ENCODE peak calls at places on chromosomes 11 and 22, in seven cellular contexts. T is CD4-positive, alpha-beta memory T cell; P is lower leg skin; Q is spleen; B is CD8-positive, alpha-beta T cell; F is right atrium auricular region; Z is HAP-1. A is an unnamed sample.

GRCh38 chr22:28884754-28885375 is 1.5 kb downstream of the ZNRF3 start:
- DNase-seq in T (no peak), P (no peak), Q (peak; percentile 59), B (no peak), F (no peak), Z (peak; percentile 44), A (no peak)

GRCh38 chr11:10908215-10908990 is 50.5 kb upstream of the ZBED5 start:
- DNase-seq in T (no peak), P (no peak), Q (no peak), B (no peak), F (no peak), Z (peak; percentile 72), A (no peak)

GRCh38 chr22:41939981-41940852 is 6.7 kb downstream of the CENPM start:
- DNase-seq in T (peak; percentile 98), P (peak; percentile 62), Q (peak; percentile 95), B (peak; percentile 88), F (peak; percentile 63), Z (peak; percentile 58), A (no peak)

GRCh38 chr22:41664490-41664889 is 24.2 kb downstream of the SNU13 start:
- DNase-seq in T (no peak), P (no peak), Q (no peak), B (no peak), F (no peak), Z (no peak), A (no peak)

GRCh38 chr11:76602431-76602861 is 68.1 kb downstream of the LRRC32 start:
- DNase-seq in T (no peak), P (peak; percentile 35), Q (peak; percentile 85), B (no peak), F (peak; percentile 77), Z (no peak), A (peak; percentile 34)

GRCh38 chr11:131980878-131981668 is 610.7 kb downstream of the NTM start:
- DNase-seq in T (no peak), P (no peak), Q (no peak), B (no peak), F (no peak), Z (no peak), A (no peak)

GRCh38 chr22:46830001-46830715 is 67.7 kb downstream of the TBC1D22A start:
- DNase-seq in T (no peak), P (peak; percentile 53), Q (peak; percentile 72), B (no peak), F (peak; percentile 71), Z (peak; percentile 53), A (no peak)

GRCh38 chr11:99080154-99080553 is 59.4 kb downstream of the CNTN5 start:
- DNase-seq in T (no peak), P (no peak), Q (no peak), B (no peak), F (no peak), Z (no peak), A (no peak)

GRCh38 chr22:38513063-38513462 is 7.0 kb upstream of the DDX17 start:
- DNase-seq in T (peak; percentile 44), P (no peak), Q (peak; percentile 77), B (peak; percentile 49), F (no peak), Z (no peak), A (no peak)

GRCh38 chr22:22933807-22934542 is 46.4 kb downstream of the IGLL5 start:
- DNase-seq in T (no peak), P (no peak), Q (peak; percentile 75), B (no peak), F (no peak), Z (no peak), A (no peak)

GRCh38 chr22:22934543-22935055 is 47.0 kb downstream of the IGLL5 start:
- DNase-seq in T (no peak), P (no peak), Q (peak; percentile 74), B (no peak), F (no peak), Z (no peak), A (no peak)

GRCh38 chr22:22936190-22936914 is 48.7 kb downstream of the IGLL5 start:
- DNase-seq in T (no peak), P (no peak), Q (no peak), B (no peak), F (no peak), Z (no peak), A (no peak)

GRCh38 chr22:22935546-22936157 is 48.0 kb downstream of the IGLL5 start:
- DNase-seq in T (no peak), P (no peak), Q (peak; percentile 92), B (no peak), F (no peak), Z (no peak), A (no peak)

GRCh38 chr22:22935056-22935545 is 47.5 kb downstream of the IGLL5 start:
- DNase-seq in T (no peak), P (no peak), Q (no peak), B (no peak), F (no peak), Z (no peak), A (no peak)
- H3K4me3 ChIP-seq in T (no peak overlapping the region), P (no peak overlapping the region), Q (no peak overlapping the region), B (no peak overlapping the region), F (no peak overlapping the region), Z (no peak overlapping the region), A (no peak overlapping the region)

GRCh38 chr11:36013950-36014349 is 70.1 kb downstream of the LDLRAD3 start:
- DNase-seq in T (no peak), P (no peak), Q (no peak), B (no peak), F (no peak), Z (no peak), A (no peak)

GRCh38 chr11:36012979-36013378 is 69.1 kb downstream of the LDLRAD3 start:
- DNase-seq in T (no peak), P (no peak), Q (no peak), B (no peak), F (no peak), Z (no peak), A (no peak)

GRCh38 chr11:36011574-36011973 is 67.7 kb downstream of the LDLRAD3 start:
- DNase-seq in T (no peak), P (no peak), Q (no peak), B (no peak), F (no peak), Z (no peak), A (no peak)

GRCh38 chr11:36014499-36014898 is 70.6 kb downstream of the LDLRAD3 start:
- DNase-seq in T (no peak), P (no peak), Q (no peak), B (no peak), F (no peak), Z (no peak), A (no peak)

GRCh38 chr11:36012410-36012809 is 68.5 kb downstream of the LDLRAD3 start:
- DNase-seq in T (no peak), P (no peak), Q (no peak), B (no peak), F (no peak), Z (no peak), A (no peak)
- H3K4me3 ChIP-seq in T (no peak overlapping the region), P (no peak overlapping the region), Q (no peak overlapping the region), B (no peak overlapping the region), F (no peak overlapping the region), Z (no peak overlapping the region), A (no peak overlapping the region)

DNA sequence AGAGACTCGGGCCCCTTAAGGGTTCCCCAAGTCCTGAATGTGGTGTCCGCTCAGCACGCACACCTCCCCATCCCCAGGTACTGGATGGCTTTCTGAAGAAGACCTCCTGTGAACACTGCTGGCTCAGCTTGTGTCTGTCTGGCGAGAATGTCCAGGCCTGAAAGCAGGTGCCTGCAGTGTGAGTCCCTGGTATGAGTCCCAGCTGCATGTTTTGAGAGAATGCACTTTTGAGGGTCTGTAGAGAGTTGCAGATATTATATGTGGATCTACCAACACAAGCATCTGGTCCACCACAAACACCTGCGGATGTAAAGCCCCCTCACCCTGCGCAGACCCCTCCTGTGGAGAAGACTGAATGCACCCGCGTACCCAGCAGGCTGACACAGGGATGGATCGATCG is 1308.9 kb downstream of the TBC1D22A start:
- DNase-seq in T (no peak), P (no peak), Q (no peak), B (no peak), F (no peak), Z (no peak), A (no peak)
- H3K4me3 ChIP-seq in T (no peak overlapping the region), P (no peak overlapping the region), Q (no peak overlapping the region), B (no peak overlapping the region), F (no peak overlapping the region), Z (no peak overlapping the region), A (no peak overlapping the region)

GRCh38 chr22:44888491-44888941 is 121.3 kb downstream of the PHF21B start:
- DNase-seq in T (no peak), P (no peak), Q (no peak), B (no peak), F (no peak), Z (peak; percentile 44), A (no peak)
- H3K4me3 ChIP-seq in T (no peak overlapping the region), P (no peak overlapping the region), Q (no peak overlapping the region), B (no peak overlapping the region), F (no peak overlapping the region), Z (no peak overlapping the region), A (no peak overlapping the region)